ENCODE peak calls at places on chromosome 10, in five cellular contexts. D is AG04450; R is CD8-positive, alpha-beta T cell; W is IMR-90; Q is fibroblast of lung. T is an unnamed sample.

GRCh38 chr10:111990734-111991133 is 192.8 kb downstream of the GPAM start:
- DNase-seq in W (no peak), R (no peak), Q (no peak), D (no peak), T (no peak)

GRCh38 chr10:70561558-70561957 is 41.0 kb downstream of the PRF1 start:
- DNase-seq in R (no peak), W (no peak), Q (no peak), D (no peak), T (no peak)

GRCh38 chr10:28838908-28839307 is 161.6 kb downstream of the BAMBI start:
- DNase-seq in D (no peak), R (no peak), W (peak; percentile 12), Q (peak; percentile 46), T (peak; percentile 62)

GRCh38 chr10:78513330-78513729 is 479.7 kb downstream of the RPS24 start:
- DNase-seq in W (peak; percentile 14), D (no peak), Q (peak; percentile 71), R (no peak), T (no peak)

GRCh38 chr10:11095374-11095785 is 77.7 kb downstream of the CELF2 start:
- DNase-seq in D (no peak), R (no peak), Q (no peak), W (no peak), T (no peak)

GRCh38 chr10:112490543-112490942 is 43.5 kb downstream of the VTI1A start:
- DNase-seq in R (no peak), W (peak; percentile 2), D (no peak), Q (no peak), T (no peak)

GRCh38 chr10:5589963-5590511 is 65.3 kb downstream of the CALML3 start:
- DNase-seq in W (peak; percentile 76), Q (peak; percentile 86), R (no peak), D (no peak), T (peak; percentile 33)

GRCh38 chr10:95430231-95430951 is 130.8 kb downstream of the SORBS1 start:
- DNase-seq in Q (peak; percentile 45), D (peak; percentile 15), R (no peak), W (peak; percentile 44), T (peak; percentile 14)

GRCh38 chr10:45446858-45447257 is 72.8 kb downstream of the ALOX5 start:
- DNase-seq in R (no peak), D (no peak), W (no peak), Q (no peak), T (no peak)

GRCh38 chr10:97736902-97737769 is at the start of gene ZFYVE27:
- DNase-seq in Q (peak; percentile 90), R (peak; percentile 91), D (peak; percentile 91), W (peak; percentile 94), T (peak; percentile 91)

GRCh38 chr10:122468923-122469781 is 7.8 kb downstream of the HTRA1 start:
- DNase-seq in R (no peak), D (peak; percentile 83), W (peak; percentile 98), Q (peak; percentile 91), T (peak; percentile 89)

GRCh38 chr10:34723746-34724145 is 91.3 kb downstream of the PARD3 start:
- DNase-seq in W (peak; percentile 78), D (no peak), R (no peak), Q (peak; percentile 60), T (peak; percentile 73)

GRCh38 chr10:13912111-13912510 is 325.3 kb downstream of the PRPF18 start:
- DNase-seq in Q (no peak), D (no peak), R (no peak), W (no peak), T (no peak)

GRCh38 chr10:675532-675931 is 13.9 kb downstream of the DIP2C start:
- DNase-seq in R (no peak), W (no peak), D (no peak), Q (no peak), T (no peak)

GRCh38 chr10:3037182-3037581 is 30.2 kb upstream of the PFKP start:
- DNase-seq in D (no peak), W (no peak), R (no peak), Q (no peak), T (no peak)

GRCh38 chr10:3033925-3034324 is 33.4 kb upstream of the PFKP start:
- DNase-seq in Q (no peak), W (no peak), D (no peak), R (no peak), T (no peak)

GRCh38 chr10:3036155-3036554 is 31.2 kb upstream of the PFKP start:
- DNase-seq in R (no peak), Q (no peak), W (no peak), D (no peak), T (no peak)

GRCh38 chr10:3034611-3035010 is 32.7 kb upstream of the PFKP start:
- DNase-seq in R (no peak), Q (no peak), W (no peak), D (no peak), T (no peak)

GRCh38 chr10:3036605-3037004 is 30.7 kb upstream of the PFKP start:
- DNase-seq in D (no peak), R (no peak), W (no peak), Q (no peak), T (no peak)
- H3K27ac ChIP-seq in D (no peak overlapping the region), R (no peak overlapping the region), W (no peak overlapping the region), Q (no peak overlapping the region), T (no peak overlapping the region)

GRCh38 chr10:31768467-31768866 is 160.2 kb downstream of the ARHGAP12 start:
- DNase-seq in Q (peak; percentile 64), W (peak; percentile 78), D (no peak), R (no peak), T (no peak)
- H3K27ac ChIP-seq in Q (peak overlapping the region; percentile 75), W (peak overlapping the region; percentile 84), D (peak overlapping the region; percentile 81), R (no peak overlapping the region), T (peak overlapping the region; percentile 95)

DNA sequence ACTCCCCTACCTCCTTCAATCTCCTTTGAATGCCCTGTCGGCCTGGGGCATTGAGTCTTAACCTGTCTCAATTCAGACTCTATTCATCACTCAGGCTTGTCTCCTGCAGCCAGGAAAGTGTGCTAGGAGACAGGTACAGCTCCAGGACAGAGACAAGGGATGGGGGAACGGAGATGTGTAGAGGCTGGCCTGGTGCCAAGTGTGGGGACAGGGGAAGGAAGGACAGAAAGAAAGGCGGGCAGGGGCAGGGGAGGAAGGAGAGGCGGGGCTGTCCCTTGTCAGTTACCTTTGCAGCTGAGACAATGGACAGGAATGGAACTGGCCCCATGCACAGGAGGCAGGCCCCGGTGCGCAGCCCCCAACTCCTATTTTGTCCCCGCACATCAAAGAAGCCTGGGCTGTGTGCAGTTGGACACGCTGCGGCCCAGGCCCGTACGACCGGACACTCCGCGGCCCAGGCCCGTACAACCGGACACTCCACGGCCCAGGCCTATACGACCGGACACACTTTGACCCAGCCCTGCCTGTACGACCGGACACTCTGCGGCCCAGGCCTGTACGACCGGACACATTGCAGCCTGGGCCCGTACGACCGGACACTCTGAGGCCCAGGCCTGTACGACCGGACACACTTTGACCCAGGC is 36.9 kb downstream of the CHST15 start:
- DNase-seq in Q (no peak), R (no peak), D (no peak), W (no peak), T (no peak)
- H3K27ac ChIP-seq in Q (no peak overlapping the region), R (no peak overlapping the region), D (no peak overlapping the region), W (no peak overlapping the region), T (no peak overlapping the region)

DNA sequence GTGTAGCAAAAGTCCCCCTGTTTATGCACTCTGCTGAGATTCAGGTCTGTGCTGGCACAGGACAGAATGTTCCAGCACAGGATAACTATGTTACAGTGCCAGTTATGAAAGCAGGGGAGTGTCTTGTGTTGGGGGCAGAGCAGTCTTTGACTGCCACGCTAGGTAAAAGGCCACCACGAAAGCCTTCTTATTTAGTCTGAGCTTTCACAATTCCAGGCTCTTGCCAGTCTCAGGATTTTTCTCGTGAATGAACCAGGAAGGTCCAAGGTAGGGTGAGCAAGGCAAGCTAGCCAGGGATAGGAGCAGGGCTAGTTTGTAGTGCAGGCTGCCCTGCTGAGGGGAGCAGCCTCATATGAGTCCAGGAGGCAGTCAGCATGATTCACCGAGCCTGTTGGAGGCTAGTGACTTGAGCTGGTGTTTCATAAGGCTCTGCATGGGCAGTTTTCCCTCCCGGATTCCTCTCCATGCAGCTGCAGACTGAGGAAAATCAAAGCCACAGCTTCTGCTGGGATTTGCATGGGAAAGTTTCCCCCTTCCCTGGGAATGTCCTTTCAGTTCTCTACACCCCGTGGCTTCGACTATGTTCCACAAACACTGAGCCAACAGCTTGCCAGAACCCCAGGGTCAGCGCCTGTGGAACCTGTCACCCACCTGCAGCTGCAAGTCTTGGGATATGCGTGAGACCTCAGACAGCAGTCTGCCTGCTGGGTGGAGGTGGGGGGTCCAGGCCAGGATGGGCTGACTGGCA is 112.3 kb downstream of the JCAD start:
- DNase-seq in Q (peak; percentile 95), D (peak; percentile 74), R (no peak), W (peak; percentile 94), T (peak; percentile 83)
- H3K27ac ChIP-seq in Q (no peak overlapping the region), D (peak overlapping the region; percentile 57), R (no peak overlapping the region), W (peak overlapping the region; percentile 9), T (peak overlapping the region; percentile 26)

GRCh38 chr10:42754155-42755027 is 28.2 kb upstream of the BMS1 start:
- DNase-seq in W (no peak), D (no peak), Q (peak; percentile 10), R (no peak), T (no peak)

GRCh38 chr10:42753507-42754154 is 29.0 kb upstream of the BMS1 start:
- DNase-seq in R (no peak), D (no peak), Q (no peak), W (no peak), T (no peak)

GRCh38 chr10:42755591-42756093 is 27.0 kb upstream of the BMS1 start:
- DNase-seq in D (no peak), Q (no peak), W (no peak), R (no peak), T (no peak)

GRCh38 chr10:42755028-42755451 is 27.6 kb upstream of the BMS1 start:
- DNase-seq in D (no peak), W (no peak), R (no peak), Q (no peak), T (no peak)

DNA sequence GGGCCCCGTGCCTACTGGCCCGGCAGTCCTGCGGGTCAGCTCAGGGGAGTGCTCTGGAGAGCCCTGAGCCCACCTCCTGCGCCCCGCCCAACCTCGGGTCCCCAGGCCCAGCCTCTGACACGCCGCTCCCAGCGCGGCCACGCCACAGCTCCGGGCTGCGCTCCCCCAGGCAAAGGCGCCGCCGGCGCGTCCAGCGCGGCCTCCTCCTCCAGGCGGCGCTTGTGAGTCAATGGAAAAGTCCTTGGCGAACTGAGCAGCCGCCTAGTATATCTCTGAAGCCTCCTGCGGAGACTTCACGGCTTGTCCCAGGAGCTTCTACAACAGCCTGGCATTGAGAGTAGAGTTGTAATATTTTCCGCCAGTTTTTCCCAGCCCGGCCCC is 29.5 kb upstream of the BMS1 start:
- DNase-seq in W (peak; percentile 55), D (peak; percentile 16), Q (peak; percentile 46), R (peak; percentile 28), T (peak; percentile 58)
- H3K27ac ChIP-seq in W (no peak overlapping the region), D (no peak overlapping the region), Q (no peak overlapping the region), R (no peak overlapping the region), T (no peak overlapping the region)

DNA sequence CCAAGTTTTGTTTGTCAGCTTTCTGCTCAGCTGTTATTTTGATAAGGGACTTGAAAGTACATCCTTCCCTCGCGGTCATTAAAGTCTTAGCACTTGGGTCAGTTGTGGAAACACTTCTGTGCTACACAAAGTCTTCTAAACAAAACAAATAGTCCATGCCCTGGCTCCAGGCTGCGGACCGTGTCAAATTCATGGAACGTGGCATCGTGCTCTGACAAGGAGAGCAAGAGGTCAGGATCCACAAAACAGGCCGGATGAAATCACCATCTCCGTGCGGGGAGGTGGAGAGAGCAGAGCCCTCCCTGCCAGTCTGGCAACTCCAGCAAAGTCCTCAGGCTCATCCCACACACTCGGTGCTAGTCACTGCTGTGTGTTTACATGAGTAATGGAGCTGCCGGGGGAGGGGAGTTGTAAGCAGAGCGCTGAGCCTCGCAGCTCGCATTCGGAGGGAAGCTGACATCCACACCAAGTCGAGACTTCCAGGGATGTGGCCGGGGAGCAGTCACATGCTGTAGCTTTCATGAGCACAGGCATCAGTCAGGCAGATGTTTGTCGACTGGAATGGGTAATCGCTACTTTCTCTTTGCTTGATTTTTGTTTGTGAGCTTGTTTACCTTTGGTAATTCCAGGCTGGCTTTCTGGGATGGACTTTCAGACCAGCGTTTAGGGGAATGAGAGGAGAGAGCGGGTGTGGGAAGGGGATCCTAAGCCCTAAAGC is 147.6 kb downstream of the ARID5B start:
- DNase-seq in D (peak; percentile 96), R (peak; percentile 13), Q (peak; percentile 99), W (peak; percentile 99), T (peak; percentile 98)
- H3K27ac ChIP-seq in D (peak overlapping the region; percentile 93), R (peak overlapping the region; percentile 20), Q (peak overlapping the region; percentile 94), W (peak overlapping the region; percentile 83), T (peak overlapping the region; percentile 92)

T was measured in brain microvascular endothelial cell.